ENCODE peak calls at places on chromosomes 7 and 10, in six cellular contexts. K is IMR-90, P is neuronal stem cell, Q is H9, I is mesenchymal stem cell, G is H1. R is an unnamed sample.

GRCh38 chr7:107147464-107148214 is 21.2 kb upstream of the HBP1 start:
- DNase-seq in K (peak; percentile 47), P (no peak), Q (no peak), I (peak; percentile 60), G (no peak), R (peak; percentile 66)

GRCh38 chr10:103968441-103969391 is 1.8 kb downstream of the SLK start:
- DNase-seq in K (peak; percentile 24), P (no peak), Q (no peak), I (peak; percentile 24), G (no peak), R (peak; percentile 26)

GRCh38 chr7:99109108-99110051 is 34.5 kb downstream of the SMURF1 start:
- DNase-seq in K (peak; percentile 62), P (no peak), Q (no peak), I (peak; percentile 45), G (no peak), R (no peak)

GRCh38 chr10:79132681-79133381 is 64.1 kb downstream of the ZMIZ1 start:
- DNase-seq in K (no peak), P (no peak), Q (no peak), I (peak; percentile 18), G (no peak), R (no peak)

GRCh38 chr10:44951827-44952226 is 7.8 kb upstream of the RASSF4 start:
- DNase-seq in K (no peak), P (no peak), Q (no peak), I (no peak), G (peak; percentile 1), R (no peak)

GRCh38 chr7:39451901-39452300 is 114.3 kb upstream of the YAE1 start:
- DNase-seq in K (no peak), P (no peak), Q (no peak), I (no peak), G (no peak), R (no peak)

GRCh38 chr7:80170445-80170844 is 35.8 kb downstream of the GNAI1 start:
- DNase-seq in K (no peak), P (no peak), Q (no peak), I (no peak), G (no peak), R (no peak)

GRCh38 chr7:112442210-112442609 is 8.1 kb upstream of the IFRD1 start:
- DNase-seq in K (no peak), P (no peak), Q (no peak), I (no peak), G (no peak), R (no peak)

GRCh38 chr10:61271127-61271780 is 181.9 kb downstream of the TMEM26 start:
- DNase-seq in K (peak; percentile 84), P (no peak), Q (no peak), I (peak; percentile 68), G (no peak), R (peak; percentile 67)

GRCh38 chr7:130352335-130353074 is 7.9 kb downstream of the CPA5 start:
- DNase-seq in K (peak; percentile 75), P (no peak), Q (no peak), I (peak; percentile 86), G (no peak), R (no peak)

GRCh38 chr10:102776779-102777417 is 33.1 kb downstream of the WBP1L start:
- DNase-seq in K (peak; percentile 98), P (peak; percentile 56), Q (peak; percentile 83), I (peak; percentile 99), G (peak; percentile 67), R (peak; percentile 89)

GRCh38 chr7:92717982-92718716 is 118.2 kb downstream of the CDK6 start:
- DNase-seq in K (peak; percentile 57), P (no peak), Q (no peak), I (peak; percentile 38), G (no peak), R (peak; percentile 5)

GRCh38 chr10:97539523-97540200 is 32.9 kb upstream of the ANKRD2 start:
- DNase-seq in K (peak; percentile 84), P (no peak), Q (peak; percentile 77), I (peak; percentile 74), G (peak; percentile 62), R (peak; percentile 80)

GRCh38 chr10:21191512-21191911 is 294.4 kb upstream of the NEBL start:
- DNase-seq in K (no peak), P (no peak), Q (no peak), I (no peak), G (no peak), R (peak; percentile 85)

GRCh38 chr7:149495785-149496641 is 1.6 kb downstream of the ZNF746 start:
- DNase-seq in K (peak; percentile 85), P (no peak), Q (no peak), I (peak; percentile 87), G (no peak), R (no peak)

GRCh38 chr10:118531105-118531851 is 64.2 kb downstream of the PRLHR start:
- DNase-seq in K (no peak), P (no peak), Q (no peak), I (no peak), G (no peak), R (no peak)

GRCh38 chr7:156173748-156174353 is 361.6 kb upstream of the SHH start:
- DNase-seq in K (no peak), P (no peak), Q (no peak), I (no peak), G (no peak), R (no peak)

GRCh38 chr10:30803901-30804322 is 174.4 kb upstream of the LYZL2 start:
- DNase-seq in K (peak; percentile 68), P (no peak), Q (no peak), I (no peak), G (no peak), R (no peak)

GRCh38 chr10:63483983-63484382 is 18.2 kb upstream of the JMJD1C start:
- DNase-seq in K (no peak), P (no peak), Q (no peak), I (no peak), G (no peak), R (peak; percentile 29)
- H4K91ac ChIP-seq in K (no peak overlapping the region), P (no peak overlapping the region), Q (no peak overlapping the region), I (no peak overlapping the region), G (no peak overlapping the region), R (no peak overlapping the region)

DNA sequence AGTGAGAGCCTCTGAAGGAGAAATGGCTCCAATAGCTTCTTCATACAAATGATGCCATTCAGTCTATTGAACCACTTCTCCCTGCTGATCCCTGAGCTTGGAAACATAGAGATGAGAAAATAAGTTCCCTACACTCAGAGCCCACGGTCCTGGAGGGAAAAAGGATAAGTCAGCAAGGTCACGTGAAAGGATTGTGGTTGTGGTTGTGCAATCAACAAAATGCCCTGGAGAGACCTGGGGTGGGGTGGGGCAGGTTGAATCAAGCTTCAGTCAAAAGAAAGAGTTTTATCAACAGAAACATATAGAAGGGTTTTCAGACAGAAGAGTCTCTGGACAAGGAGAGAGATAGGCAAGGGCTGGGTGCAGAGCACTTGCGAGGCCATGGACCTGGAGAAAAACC is 30.1 kb downstream of the C10orf90 start:
- DNase-seq in K (no peak), P (no peak), Q (no peak), I (peak; percentile 51), G (no peak), R (no peak)
- H4K91ac ChIP-seq in K (no peak overlapping the region), P (no peak overlapping the region), Q (no peak overlapping the region), I (no peak overlapping the region), G (no peak overlapping the region), R (no peak overlapping the region)

GRCh38 chr7:84677386-84677785 is 482.8 kb upstream of the SEMA3A start:
- DNase-seq in K (no peak), P (no peak), Q (no peak), I (no peak), G (no peak), R (peak; percentile 39)

GRCh38 chr7:84669177-84669732 is 474.7 kb upstream of the SEMA3A start:
- DNase-seq in K (no peak), P (no peak), Q (no peak), I (no peak), G (no peak), R (no peak)

GRCh38 chr7:84675633-84676034 is 481.0 kb upstream of the SEMA3A start:
- DNase-seq in K (no peak), P (no peak), Q (no peak), I (no peak), G (no peak), R (peak; percentile 72)

GRCh38 chr7:84678841-84679240 is 484.3 kb upstream of the SEMA3A start:
- DNase-seq in K (no peak), P (no peak), Q (no peak), I (no peak), G (no peak), R (no peak)

DNA sequence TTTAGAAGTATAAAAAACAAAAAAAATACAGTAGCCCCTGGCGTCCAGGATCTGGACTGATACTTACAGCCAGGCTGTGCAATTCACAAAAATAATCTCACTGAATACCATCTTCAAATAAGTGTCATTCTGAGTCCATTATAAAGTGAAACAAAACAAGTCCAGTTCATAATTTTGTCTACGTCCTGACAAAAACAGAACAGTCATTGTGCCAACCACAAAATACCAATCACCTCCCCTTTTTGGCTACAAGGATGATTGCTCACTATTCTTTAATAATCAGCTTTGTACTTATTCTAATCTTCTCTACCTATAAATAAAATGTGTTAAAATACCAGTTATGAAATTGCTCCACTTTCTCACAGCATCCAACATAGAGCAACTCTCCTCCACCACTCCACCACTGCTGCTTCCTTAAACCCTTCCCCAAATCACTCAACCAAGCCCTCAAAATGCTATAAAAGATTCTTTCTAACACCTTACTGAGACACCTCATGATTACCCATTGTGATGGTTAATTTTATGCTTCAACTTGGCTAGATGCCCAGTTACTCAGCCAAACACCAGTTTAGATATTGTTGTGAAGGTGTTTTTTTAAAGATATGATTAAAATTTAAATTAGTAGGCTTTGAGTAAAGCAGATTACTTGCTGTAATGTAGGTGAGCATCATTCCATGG is 479.8 kb upstream of the SEMA3A start:
- DNase-seq in K (no peak), P (no peak), Q (no peak), I (no peak), G (no peak), R (no peak)
- H4K91ac ChIP-seq in K (no peak overlapping the region), P (no peak overlapping the region), Q (no peak overlapping the region), I (no peak overlapping the region), G (no peak overlapping the region), R (no peak overlapping the region)

GRCh38 chr7:1585142-1585981 is 15.5 kb upstream of the PSMG3 start:
- DNase-seq in K (no peak), P (no peak), Q (no peak), I (no peak), G (no peak), R (no peak)
- H4K91ac ChIP-seq in K (no peak overlapping the region), P (no peak overlapping the region), Q (peak overlapping the region; percentile 9), I (no peak overlapping the region), G (no peak overlapping the region), R (no peak overlapping the region)

GRCh38 chr7:117582219-117582704 is 102.4 kb downstream of the CFTR start:
- DNase-seq in K (peak; percentile 98), P (no peak), Q (no peak), I (peak; percentile 83), G (no peak), R (peak; percentile 94)
- H4K91ac ChIP-seq in K (no peak overlapping the region), P (no peak overlapping the region), Q (no peak overlapping the region), I (no peak overlapping the region), G (no peak overlapping the region), R (no peak overlapping the region)